ENCODE peak calls at places on chromosome 20, in four cellular contexts. W, X, G and D are unnamed samples.

GRCh38 chr20:9163995-9164394 is 95.1 kb downstream of the PLCB4 start:
- DNase-seq in W (no peak), X (no peak), G (no peak), D (no peak)

GRCh38 chr20:61875221-61875885 is 190.3 kb downstream of the TAF4 start:
- DNase-seq in W (no peak), X (no peak), G (no peak), D (no peak)

GRCh38 chr20:50508171-50508761 is 1.9 kb upstream of the PTPN1 start:
- DNase-seq in W (no peak), X (no peak), G (no peak), D (no peak)

GRCh38 chr20:62369508-62370114 is 2.5 kb upstream of the LAMA5 start:
- DNase-seq in W (no peak), X (no peak), G (no peak), D (no peak)

GRCh38 chr20:9884666-9885065 is 45.8 kb upstream of the PAK5 start:
- DNase-seq in W (no peak), X (no peak), G (no peak), D (no peak)

GRCh38 chr20:20213722-20214121 is 154.2 kb upstream of the INSM1 start:
- DNase-seq in W (no peak), X (no peak), G (no peak), D (no peak)

GRCh38 chr20:37202267-37202943 is 23.1 kb upstream of the MROH8 start:
- DNase-seq in W (no peak), X (peak; percentile 96), G (peak; percentile 32), D (no peak)

GRCh38 chr20:4866429-4866828 is 134.9 kb downstream of the SLC23A2 start:
- DNase-seq in W (no peak), X (no peak), G (no peak), D (no peak)

GRCh38 chr20:17613328-17614175 is 43.7 kb downstream of the DSTN start:
- DNase-seq in W (peak; percentile 76), X (no peak), G (no peak), D (no peak)

GRCh38 chr20:3768342-3769130 is 983 bp upstream of the ADISSP start:
- DNase-seq in W (peak; percentile 79), X (peak; percentile 79), G (peak; percentile 88), D (peak; percentile 83)

GRCh38 chr20:42567409-42567808 is 622.3 kb downstream of the PTPRT start:
- DNase-seq in W (no peak), X (no peak), G (no peak), D (no peak)

GRCh38 chr20:59074456-59074855 is 31.9 kb upstream of the PRELID3B start:
- DNase-seq in W (no peak), X (no peak), G (no peak), D (peak; percentile 25)

GRCh38 chr20:32191422-32191821 is 16.1 kb downstream of the PLAGL2 start:
- DNase-seq in W (no peak), X (no peak), G (no peak), D (no peak)

GRCh38 chr20:11235058-11235457 is 561.3 kb upstream of the JAG1 start:
- DNase-seq in W (no peak), X (peak; percentile 67), G (no peak), D (no peak)

GRCh38 chr20:59170406-59171349 is 7.1 kb downstream of the ZNF831 start:
- DNase-seq in W (no peak), X (no peak), G (no peak), D (no peak)

GRCh38 chr20:19382371-19382770 is 169.9 kb downstream of the SLC24A3 start:
- DNase-seq in W (no peak), X (no peak), G (no peak), D (no peak)

GRCh38 chr20:33791959-33792597 is 19.1 kb upstream of the CHMP4B start:
- DNase-seq in W (peak; percentile 73), X (peak; percentile 57), G (peak; percentile 59), D (peak; percentile 48)

GRCh38 chr20:35117148-35117547 is 24.5 kb upstream of the TRPC4AP start:
- DNase-seq in W (no peak), X (no peak), G (no peak), D (no peak)

GRCh38 chr20:34324541-34324940 is 21.4 kb upstream of the AHCY start:
- DNase-seq in W (no peak), X (no peak), G (no peak), D (no peak)

DNA sequence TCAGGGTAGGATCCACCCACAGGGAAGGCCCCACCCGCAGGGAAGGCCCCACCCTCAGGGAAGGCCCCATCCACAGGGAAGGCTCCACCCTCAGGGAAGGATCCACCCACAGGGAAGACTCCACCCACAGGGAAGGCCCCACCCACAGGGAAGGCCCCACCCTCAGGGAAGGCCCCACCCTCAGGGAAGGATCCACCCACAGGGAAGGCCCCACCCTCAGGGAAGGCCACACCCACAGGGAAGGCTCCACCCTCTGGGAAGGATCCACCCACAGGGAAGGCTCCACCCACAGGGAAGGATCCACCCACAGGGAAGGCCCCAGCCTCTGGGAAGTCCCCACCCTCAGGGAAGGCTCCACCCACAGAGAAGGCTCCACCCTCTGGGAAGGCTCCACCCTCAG is 40.5 kb downstream of the KCNQ2 start:
- DNase-seq in W (no peak), X (no peak), G (no peak), D (no peak)
- TF ChIP-seq CTCF in W (no peak), X (no peak), G (no peak), D (no peak)

DNA sequence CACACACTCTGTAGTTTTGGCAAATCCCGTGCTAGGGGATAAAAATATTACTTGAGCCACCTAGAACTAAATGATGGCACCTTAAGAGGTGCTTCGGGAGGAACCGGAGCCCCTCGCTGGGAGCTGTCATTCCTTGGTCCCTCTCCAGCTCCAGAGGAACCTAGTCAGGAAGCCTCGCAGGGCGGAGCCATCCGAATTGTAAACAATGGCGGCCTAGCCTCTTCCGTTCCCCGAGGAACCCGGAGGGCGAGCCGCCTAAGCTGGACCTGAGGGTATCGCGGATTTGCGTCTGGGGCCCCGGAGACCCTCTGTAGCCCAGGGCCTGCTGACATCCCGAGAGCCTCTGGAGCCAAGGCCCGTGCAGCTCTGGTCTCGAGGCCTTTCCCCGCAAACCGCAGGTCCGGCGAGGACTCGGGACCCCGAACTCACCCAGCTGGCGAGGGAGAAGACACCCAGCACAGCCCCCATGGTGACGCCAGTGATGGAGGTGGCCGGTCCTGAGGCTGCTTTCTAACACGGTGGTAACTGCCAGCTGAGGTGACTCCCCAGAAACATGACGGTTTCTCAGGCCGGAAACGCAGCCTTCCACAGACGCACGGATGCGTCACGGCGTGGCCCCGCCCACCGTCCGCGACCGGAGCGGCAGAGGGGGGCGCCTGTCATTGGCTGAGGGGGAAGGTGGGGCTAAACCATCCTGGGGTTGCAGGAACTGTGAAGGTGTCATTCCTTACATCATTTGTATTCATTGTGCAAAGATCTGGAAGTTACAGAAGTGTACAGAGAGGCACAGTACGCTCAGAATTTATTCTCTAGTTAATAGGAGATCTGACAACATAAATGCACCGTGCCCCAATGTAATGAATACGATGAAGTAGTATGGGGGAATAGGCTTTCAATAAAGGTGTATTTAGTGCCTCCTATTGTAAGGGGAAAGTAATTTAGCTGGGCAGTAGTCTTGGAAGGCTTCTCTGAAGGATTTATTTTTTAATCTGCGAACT is at the start of gene SERINC3:
- DNase-seq in W (peak; percentile 99), X (peak; percentile 98), G (peak; percentile 94), D (peak; percentile 97)
- TF ChIP-seq CTCF in W (no peak), X (no peak), G (peak; percentile 78), D (peak; percentile 44)

DNA sequence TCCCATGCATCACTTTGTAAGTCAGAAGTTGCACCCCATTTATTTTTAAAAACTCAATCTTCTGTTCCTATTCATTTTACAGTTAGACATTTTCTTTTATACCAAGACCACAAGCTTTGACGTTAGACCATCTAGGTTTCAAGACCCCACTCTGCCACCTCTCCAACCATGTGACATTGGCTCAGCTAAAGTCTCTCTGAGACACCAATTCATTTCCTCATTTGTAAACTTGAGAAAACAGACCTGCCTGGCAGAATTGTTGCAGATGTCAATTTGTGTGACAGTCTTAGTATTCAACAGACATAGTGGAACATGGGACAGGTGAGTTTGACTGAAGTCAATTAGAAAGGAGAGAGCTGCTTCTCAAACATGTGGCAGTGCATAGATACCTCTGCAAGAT is 55.6 kb upstream of the CSE1L start:
- DNase-seq in W (no peak), X (no peak), G (no peak), D (no peak)
- TF ChIP-seq CTCF in W (no peak), X (no peak), G (no peak), D (no peak)

DNA sequence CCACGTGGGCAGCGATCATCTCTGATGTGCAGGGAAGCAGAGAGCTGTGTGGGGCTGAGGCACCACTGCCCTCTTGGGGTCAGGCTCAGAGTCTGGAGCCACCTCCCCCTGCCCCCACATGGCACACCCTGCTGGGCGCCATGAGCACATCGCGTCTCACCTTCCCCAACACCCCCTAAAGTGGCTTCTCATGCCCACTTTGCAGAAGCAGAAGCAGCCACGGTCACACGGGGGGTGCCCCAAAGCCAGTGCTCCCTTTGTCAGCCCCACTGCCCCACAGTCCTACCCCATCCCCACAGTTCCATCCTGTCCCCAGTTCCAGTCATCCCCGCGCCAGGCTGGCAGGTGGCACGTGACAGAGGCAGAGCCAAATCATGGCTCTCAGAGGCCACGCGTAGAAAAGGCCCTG is 19.5 kb downstream of the SDCBP2 start:
- DNase-seq in W (no peak), X (no peak), G (no peak), D (no peak)
- TF ChIP-seq CTCF in W (no peak), X (no peak), G (no peak), D (no peak)

GRCh38 chr20:30412972-30413371 is 844.5 kb upstream of the DEFB115 start:
- DNase-seq in W (no peak), X (no peak), G (no peak), D (no peak)
- TF ChIP-seq CTCF in W (no peak), X (no peak), G (no peak), D (no peak)

GRCh38 chr20:21548390-21549035 is 34.6 kb upstream of the NKX2-2 start:
- DNase-seq in W (no peak), X (no peak), G (peak; percentile 82), D (peak; percentile 64)
- TF ChIP-seq CTCF in W (no peak), X (no peak), G (no peak), D (no peak)

GRCh38 chr20:7113577-7114466 is 346.3 kb downstream of the BMP2 start:
- DNase-seq in W (no peak), X (peak; percentile 57), G (peak; percentile 37), D (no peak)
- TF ChIP-seq CTCF in W (no peak), X (peak; percentile 63), G (peak; percentile 71), D (no peak)

GRCh38 chr20:38726849-38727601 is 2.7 kb downstream of the SLC32A1 start:
- DNase-seq in W (peak; percentile 71), X (no peak), G (peak; percentile 32), D (peak; percentile 50)
- TF ChIP-seq CTCF in W (no peak), X (peak; percentile 19), G (peak; percentile 68), D (no peak)